ENCODE peak calls at places on chromosomes 16 and 17, in five cellular contexts. One of them, this sample, is unnamed.

GRCh38 chr17:32111141-32111771 is 31.0 kb upstream of the RHOT1 start:
- DNase-seq in astrocyte of the cerebellum: peak; percentile 49
- DNase-seq in right cardiac atrium: peak; percentile 62
- DNase-seq in NCI-H460: peak; percentile 29
- DNase-seq in PC-9: peak; percentile 33
- DNase-seq in this sample: peak; percentile 40

GRCh38 chr17:14741516-14741915 is 440.6 kb downstream of the HS3ST3B1 start:
- DNase-seq in astrocyte of the cerebellum: no peak
- DNase-seq in right cardiac atrium: no peak
- DNase-seq in NCI-H460: no peak
- DNase-seq in PC-9: no peak
- DNase-seq in this sample: no peak

GRCh38 chr17:1676401-1676800 is 8.3 kb downstream of the PRPF8 start:
- DNase-seq in astrocyte of the cerebellum: no peak
- DNase-seq in right cardiac atrium: no peak
- DNase-seq in NCI-H460: no peak
- DNase-seq in PC-9: no peak
- DNase-seq in this sample: no peak

GRCh38 chr17:32112416-32112815 is 29.9 kb upstream of the RHOT1 start:
- DNase-seq in astrocyte of the cerebellum: no peak
- DNase-seq in right cardiac atrium: no peak
- DNase-seq in NCI-H460: no peak
- DNase-seq in PC-9: no peak
- DNase-seq in this sample: no peak

GRCh38 chr17:59830007-59830630 is 62.6 kb downstream of the TUBD1 start:
- DNase-seq in astrocyte of the cerebellum: no peak
- DNase-seq in right cardiac atrium: peak; percentile 43
- DNase-seq in NCI-H460: no peak
- DNase-seq in PC-9: no peak
- DNase-seq in this sample: peak; percentile 34

GRCh38 chr17:13931111-13931526 is 138.2 kb upstream of the COX10 start:
- DNase-seq in astrocyte of the cerebellum: peak; percentile 73
- DNase-seq in right cardiac atrium: no peak
- DNase-seq in NCI-H460: no peak
- DNase-seq in PC-9: no peak
- DNase-seq in this sample: no peak

GRCh38 chr16:26457896-26458295 is 608.8 kb upstream of the C16orf82 start:
- DNase-seq in astrocyte of the cerebellum: no peak
- DNase-seq in right cardiac atrium: no peak
- DNase-seq in NCI-H460: no peak
- DNase-seq in PC-9: no peak
- DNase-seq in this sample: no peak

GRCh38 chr16:57632568-57632967 is 4.1 kb downstream of the ADGRG1 start:
- DNase-seq in astrocyte of the cerebellum: no peak
- DNase-seq in right cardiac atrium: no peak
- DNase-seq in NCI-H460: no peak
- DNase-seq in PC-9: no peak
- DNase-seq in this sample: no peak

GRCh38 chr16:79007614-79008013 is 592.9 kb downstream of the MAF start:
- DNase-seq in astrocyte of the cerebellum: no peak
- DNase-seq in right cardiac atrium: no peak
- DNase-seq in NCI-H460: no peak
- DNase-seq in PC-9: no peak
- DNase-seq in this sample: peak; percentile 9

GRCh38 chr17:32191306-32191705 is 49.0 kb downstream of the RHOT1 start:
- DNase-seq in astrocyte of the cerebellum: no peak
- DNase-seq in right cardiac atrium: no peak
- DNase-seq in NCI-H460: no peak
- DNase-seq in PC-9: no peak
- DNase-seq in this sample: no peak

GRCh38 chr16:10569629-10570028 is 10.8 kb downstream of the EMP2 start:
- DNase-seq in astrocyte of the cerebellum: no peak
- DNase-seq in right cardiac atrium: no peak
- DNase-seq in NCI-H460: no peak
- DNase-seq in PC-9: no peak
- DNase-seq in this sample: no peak

GRCh38 chr17:13182854-13183253 is 165.0 kb upstream of the ELAC2 start:
- DNase-seq in astrocyte of the cerebellum: no peak
- DNase-seq in right cardiac atrium: no peak
- DNase-seq in NCI-H460: no peak
- DNase-seq in PC-9: no peak
- DNase-seq in this sample: no peak

GRCh38 chr16:29804020-29804419 is 2.3 kb upstream of the MAZ start:
- DNase-seq in astrocyte of the cerebellum: no peak
- DNase-seq in right cardiac atrium: no peak
- DNase-seq in NCI-H460: no peak
- DNase-seq in PC-9: no peak
- DNase-seq in this sample: no peak

GRCh38 chr16:89400740-89401139 is 89.6 kb downstream of the ANKRD11 start:
- DNase-seq in astrocyte of the cerebellum: no peak
- DNase-seq in right cardiac atrium: no peak
- DNase-seq in NCI-H460: no peak
- DNase-seq in PC-9: no peak
- DNase-seq in this sample: no peak

GRCh38 chr16:28538733-28539596 is at the start of gene NUPR1:
- DNase-seq in astrocyte of the cerebellum: peak; percentile 95
- DNase-seq in right cardiac atrium: peak; percentile 95
- DNase-seq in NCI-H460: no peak
- DNase-seq in PC-9: peak; percentile 61
- DNase-seq in this sample: no peak

GRCh38 chr16:58563235-58563634 is 47.9 kb downstream of the SETD6 start:
- DNase-seq in astrocyte of the cerebellum: peak; percentile 58
- DNase-seq in right cardiac atrium: no peak
- DNase-seq in NCI-H460: no peak
- DNase-seq in PC-9: no peak
- DNase-seq in this sample: no peak

GRCh38 chr17:78117027-78117981 is 11.3 kb downstream of the TMC6 start:
- DNase-seq in astrocyte of the cerebellum: no peak
- DNase-seq in right cardiac atrium: no peak
- DNase-seq in NCI-H460: no peak
- DNase-seq in PC-9: no peak
- DNase-seq in this sample: peak; percentile 47

GRCh38 chr17:33642002-33642401 is 348.9 kb upstream of the ASIC2 start:
- DNase-seq in astrocyte of the cerebellum: no peak
- DNase-seq in right cardiac atrium: no peak
- DNase-seq in NCI-H460: no peak
- DNase-seq in PC-9: no peak
- DNase-seq in this sample: no peak

GRCh38 chr17:55296171-55296695 is 31.5 kb downstream of the HLF start:
- DNase-seq in astrocyte of the cerebellum: no peak
- DNase-seq in right cardiac atrium: no peak
- DNase-seq in NCI-H460: no peak
- DNase-seq in PC-9: no peak
- DNase-seq in this sample: no peak

GRCh38 chr17:76682306-76682705 is 28.5 kb downstream of the MXRA7 start:
- DNase-seq in astrocyte of the cerebellum: peak; percentile 38
- DNase-seq in right cardiac atrium: peak; percentile 68
- DNase-seq in NCI-H460: no peak
- DNase-seq in PC-9: no peak
- DNase-seq in this sample: no peak

This sample was measured in Calu3.